ENCODE peak calls at places on chromosomes 13 and 19, in nine cellular contexts. Y, C, T, O, E, F, I, L and M are unnamed samples.

GRCh38 chr19:3687774-3688706 is 12.2 kb downstream of the PIP5K1C start:
- DNase-seq in Y (peak; percentile 71), C (no peak), T (peak; percentile 46), O (peak; percentile 20), E (no peak), F (no peak), I (no peak), L (no peak), M (no peak)

GRCh38 chr13:95118541-95119324 is 182.5 kb downstream of the ABCC4 start:
- DNase-seq in Y (no peak), C (no peak), T (no peak), O (no peak), E (peak; percentile 36), F (no peak), I (no peak), L (no peak), M (no peak)

GRCh38 chr19:40611096-40611495 is 9.9 kb downstream of the LTBP4 start:
- DNase-seq in Y (no peak), C (no peak), T (no peak), O (no peak), E (no peak), F (no peak), I (no peak), L (no peak), M (no peak)

GRCh38 chr19:36638862-36639510 is 27.7 kb downstream of the ZNF461 start:
- DNase-seq in Y (no peak), C (no peak), T (no peak), O (no peak), E (peak; percentile 13), F (peak; percentile 10), I (no peak), L (no peak), M (no peak)

GRCh38 chr13:33224686-33225085 is 60.9 kb downstream of the STARD13 start:
- DNase-seq in Y (no peak), C (no peak), T (no peak), O (no peak), E (no peak), F (peak; percentile 64), I (no peak), L (no peak), M (no peak)

GRCh38 chr19:44747739-44748425 is 626 bp upstream of the BCL3 start:
- DNase-seq in Y (peak; percentile 50), C (no peak), T (no peak), O (no peak), E (peak; percentile 64), F (no peak), I (no peak), L (peak; percentile 83), M (peak; percentile 67)

GRCh38 chr19:50496189-50497029 is 14.6 kb downstream of the JOSD2 start:
- DNase-seq in Y (no peak), C (no peak), T (no peak), O (no peak), E (no peak), F (no peak), I (no peak), L (peak; percentile 54), M (no peak)

GRCh38 chr19:36100476-36100875 is 10.5 kb upstream of the OVOL3 start:
- DNase-seq in Y (no peak), C (no peak), T (no peak), O (no peak), E (no peak), F (no peak), I (no peak), L (peak; percentile 52), M (no peak)

GRCh38 chr19:737591-738093 is 13.3 kb upstream of the MISP start:
- DNase-seq in Y (peak; percentile 67), C (peak; percentile 24), T (peak; percentile 72), O (peak; percentile 37), E (peak; percentile 61), F (peak; percentile 20), I (no peak), L (no peak), M (peak; percentile 12)

GRCh38 chr13:107099661-107100060 is 531.7 kb upstream of the ARGLU1 start:
- DNase-seq in Y (no peak), C (no peak), T (no peak), O (no peak), E (peak; percentile 26), F (peak; percentile 60), I (no peak), L (no peak), M (peak; percentile 93)

GRCh38 chr13:23992722-23993438 is 95.6 kb upstream of the C1QTNF9B start:
- DNase-seq in Y (no peak), C (no peak), T (no peak), O (no peak), E (no peak), F (no peak), I (no peak), L (no peak), M (no peak)

GRCh38 chr13:98875146-98875729 is 102.6 kb downstream of the DOCK9 start:
- DNase-seq in Y (no peak), C (no peak), T (no peak), O (no peak), E (no peak), F (no peak), I (no peak), L (no peak), M (no peak)

GRCh38 chr13:107205318-107206112 is 637.6 kb upstream of the ARGLU1 start:
- DNase-seq in Y (peak; percentile 60), C (peak; percentile 32), T (peak; percentile 44), O (peak; percentile 20), E (peak; percentile 35), F (peak; percentile 43), I (no peak), L (peak; percentile 57), M (peak; percentile 70)

GRCh38 chr13:48500652-48501197 is 32.2 kb downstream of the RCBTB2 start:
- DNase-seq in Y (no peak), C (no peak), T (no peak), O (no peak), E (peak; percentile 85), F (peak; percentile 93), I (no peak), L (no peak), M (peak; percentile 89)

GRCh38 chr19:16886305-16886880 is 2.4 kb upstream of the F2RL3 start:
- DNase-seq in Y (no peak), C (no peak), T (no peak), O (no peak), E (peak; percentile 31), F (peak; percentile 92), I (no peak), L (peak; percentile 86), M (no peak)

GRCh38 chr13:20182231-20182846 is 10.4 kb downstream of the GJB2 start:
- DNase-seq in Y (peak; percentile 60), C (no peak), T (peak; percentile 48), O (peak; percentile 36), E (peak; percentile 80), F (peak; percentile 80), I (no peak), L (no peak), M (peak; percentile 76)

GRCh38 chr19:10104130-10104513 is 1.6 kb upstream of the ANGPTL6 start:
- DNase-seq in Y (no peak), C (no peak), T (no peak), O (no peak), E (no peak), F (no peak), I (no peak), L (no peak), M (no peak)

GRCh38 chr19:35347930-35348298 is 212 bp downstream of the FFAR1 start:
- DNase-seq in Y (no peak), C (no peak), T (no peak), O (no peak), E (no peak), F (no peak), I (no peak), L (no peak), M (no peak)

GRCh38 chr13:92827503-92827902 is 399.1 kb upstream of the GPC6 start:
- DNase-seq in Y (no peak), C (no peak), T (no peak), O (no peak), E (no peak), F (peak; percentile 10), I (no peak), L (no peak), M (no peak)

GRCh38 chr13:114106991-114107685 is 25.3 kb downstream of the RASA3 start:
- DNase-seq in Y (no peak), C (no peak), T (peak; percentile 0), O (no peak), E (no peak), F (no peak), I (no peak), L (peak; percentile 10), M (no peak)

GRCh38 chr13:25371608-25372274 is at the start of gene ATP8A2:
- DNase-seq in Y (no peak), C (no peak), T (no peak), O (no peak), E (no peak), F (no peak), I (no peak), L (no peak), M (no peak)

GRCh38 chr19:52206481-52206880 is 16.6 kb downstream of the PPP2R1A start:
- DNase-seq in Y (no peak), C (no peak), T (no peak), O (no peak), E (no peak), F (no peak), I (no peak), L (peak; percentile 41), M (no peak)

GRCh38 chr19:18846862-18847515 is 15.2 kb downstream of the UPF1 start:
- DNase-seq in Y (peak; percentile 79), C (peak; percentile 37), T (peak; percentile 73), O (peak; percentile 56), E (peak; percentile 82), F (peak; percentile 82), I (no peak), L (peak; percentile 84), M (peak; percentile 67)

GRCh38 chr19:31354919-31355318 is 5.7 kb upstream of the TSHZ3 start:
- DNase-seq in Y (no peak), C (no peak), T (no peak), O (no peak), E (no peak), F (no peak), I (no peak), L (no peak), M (no peak)

GRCh38 chr13:99028890-99029289 is 51.0 kb upstream of the DOCK9 start:
- DNase-seq in Y (peak; percentile 64), C (no peak), T (peak; percentile 32), O (no peak), E (peak; percentile 44), F (no peak), I (no peak), L (no peak), M (peak; percentile 18)

GRCh38 chr13:26914624-26915023 is 154.0 kb upstream of the GPR12 start:
- DNase-seq in Y (peak; percentile 31), C (no peak), T (peak; percentile 15), O (no peak), E (no peak), F (no peak), I (no peak), L (no peak), M (no peak)

GRCh38 chr13:46160474-46161066 is 21.4 kb downstream of the LCP1 start:
- DNase-seq in Y (peak; percentile 39), C (no peak), T (peak; percentile 34), O (peak; percentile 20), E (peak; percentile 65), F (peak; percentile 60), I (no peak), L (no peak), M (peak; percentile 57)

GRCh38 chr19:4584670-4585460 is 25.4 kb upstream of the SEMA6B start:
- DNase-seq in Y (no peak), C (no peak), T (no peak), O (no peak), E (no peak), F (no peak), I (no peak), L (no peak), M (no peak)

GRCh38 chr19:44624840-44625354 is 11.5 kb downstream of the IGSF23 start:
- DNase-seq in Y (no peak), C (no peak), T (no peak), O (no peak), E (no peak), F (no peak), I (no peak), L (no peak), M (no peak)

GRCh38 chr13:44601596-44601995 is 25.5 kb upstream of the TSC22D1 start:
- DNase-seq in Y (no peak), C (no peak), T (no peak), O (no peak), E (no peak), F (no peak), I (no peak), L (no peak), M (no peak)

GRCh38 chr19:13366529-13367143 is 139.6 kb downstream of the CACNA1A start:
- DNase-seq in Y (no peak), C (no peak), T (no peak), O (no peak), E (peak; percentile 63), F (peak; percentile 52), I (no peak), L (no peak), M (peak; percentile 52)